ENCODE peak calls at places on chromosome 5, in six cellular contexts. K is CD8-positive, alpha-beta T cell; R is lower lobe of right lung; B is IMR-90; P is GM06990; H is astrocyte of the cerebellum. C is an unnamed sample.

GRCh38 chr5:93579561-93580386 is 1.2 kb downstream of the NR2F1-AS1 start:
- DNase-seq in R (peak), H (no peak), K (no peak), P (no peak), B (peak), C (no peak)

GRCh38 chr5:73328665-73329064 is 119.9 kb downstream of the FOXD1 start:
- DNase-seq in R (no peak), K (no peak), H (no peak), P (no peak), B (no peak), C (no peak)

GRCh38 chr5:74851026-74851425 is 15.2 kb downstream of the FAM169A start:
- DNase-seq in K (no peak), R (no peak), B (no peak), H (no peak), P (no peak), C (no peak)

GRCh38 chr5:61811052-61811451 is 479.0 kb downstream of the ZSWIM6 start:
- DNase-seq in B (no peak), K (no peak), P (no peak), R (no peak), H (no peak), C (peak)

GRCh38 chr5:41526699-41527098 is 16.3 kb upstream of the PLCXD3 start:
- DNase-seq in R (no peak), H (no peak), B (no peak), K (no peak), P (no peak), C (no peak)

GRCh38 chr5:10254686-10255085 is 4.6 kb downstream of the CCT5 start:
- DNase-seq in B (no peak), P (no peak), R (no peak), K (no peak), H (no peak), C (no peak)

GRCh38 chr5:55104966-55105701 is 2.7 kb downstream of the GZMA start:
- DNase-seq in R (no peak), P (no peak), H (no peak), B (no peak), K (no peak), C (no peak)

GRCh38 chr5:154466671-154467070 is 11.4 kb downstream of the HAND1 start:
- DNase-seq in H (no peak), R (no peak), P (no peak), K (no peak), B (peak), C (no peak)

GRCh38 chr5:6902597-6902996 is 189.4 kb downstream of the TENT4A start:
- DNase-seq in B (no peak), K (no peak), R (no peak), H (no peak), P (no peak), C (no peak)

GRCh38 chr5:176744584-176744965 is 65.8 kb upstream of the UNC5A start:
- DNase-seq in R (no peak), K (no peak), B (no peak), P (no peak), H (no peak), C (no peak)

GRCh38 chr5:139649082-139649991 is 1.2 kb downstream of the CXXC5 start:
- DNase-seq in B (no peak), R (peak), H (no peak), K (no peak), P (peak), C (no peak)

GRCh38 chr5:120516799-120517198 is 52.7 kb downstream of the PRR16 start:
- DNase-seq in H (peak), P (no peak), R (no peak), B (peak), K (no peak), C (no peak)

GRCh38 chr5:179319741-179320281 is 25.4 kb downstream of the ADAMTS2 start:
- DNase-seq in B (peak), P (no peak), R (peak), K (no peak), H (no peak), C (no peak)

GRCh38 chr5:138663009-138663408 is 87.8 kb upstream of the HSPA9 start:
- DNase-seq in R (no peak), H (no peak), K (no peak), B (no peak), P (no peak), C (peak)

DNA sequence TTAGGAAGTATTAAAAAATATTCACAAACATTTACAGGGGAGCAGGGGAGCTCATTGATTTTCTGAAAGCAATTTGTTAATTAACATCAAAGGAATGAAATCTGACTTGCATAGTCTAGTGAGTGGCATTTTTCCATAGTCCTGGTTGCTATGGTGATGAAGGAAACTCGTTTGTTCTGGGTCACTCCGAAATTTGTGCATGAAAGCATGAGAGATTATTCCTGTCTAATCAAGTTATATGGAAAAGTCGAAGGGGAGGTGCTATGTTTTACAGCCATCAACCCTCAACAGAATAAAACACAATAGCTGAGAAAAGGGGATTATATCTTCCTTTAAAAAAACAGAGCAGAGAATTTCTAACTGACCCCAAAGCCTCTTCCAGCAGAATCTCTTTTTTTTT is 1495.7 kb upstream of the WWC1 start:
- DNase-seq in P (no peak), R (no peak), K (no peak), H (no peak), B (no peak), C (no peak)
- H3K4me3 ChIP-seq in P (no peak), R (no peak), K (no peak), H (no peak), B (no peak), C (no peak)

GRCh38 chr5:83718195-83718825 is 2.3 kb downstream of the HAPLN1 start:
- DNase-seq in R (no peak), H (peak), P (no peak), B (peak), K (no peak), C (peak)
- H3K4me3 ChIP-seq in R (no peak), H (peak), P (no peak), B (no peak), K (no peak), C (no peak)

DNA sequence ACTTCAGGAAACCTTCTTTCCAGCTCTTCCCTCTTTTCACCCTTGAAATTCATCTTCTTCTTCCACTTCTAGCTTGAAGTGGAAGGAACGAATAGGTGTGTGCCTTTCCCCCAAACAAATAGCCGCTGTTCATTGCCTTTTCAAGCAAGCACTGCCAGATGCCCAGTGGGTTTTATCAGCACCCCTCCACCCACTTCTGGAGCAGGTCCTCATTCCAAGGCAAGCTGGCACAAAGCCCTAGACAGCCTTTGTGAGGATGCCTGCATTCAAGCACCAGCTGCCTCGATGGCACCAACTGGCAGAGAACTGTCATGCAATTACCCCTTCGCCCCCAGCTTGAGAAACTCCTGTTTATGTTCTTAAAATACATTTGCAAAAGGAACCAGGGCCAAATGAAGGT is 36.5 kb downstream of the SERINC5 start:
- DNase-seq in B (no peak), K (no peak), H (no peak), P (no peak), R (no peak), C (no peak)
- H3K4me3 ChIP-seq in B (no peak), K (peak), H (no peak), P (no peak), R (no peak), C (no peak)

GRCh38 chr5:146751054-146751453 is 127.5 kb downstream of the PPP2R2B start:
- DNase-seq in P (no peak), B (no peak), H (no peak), K (no peak), R (no peak), C (peak)
- H3K4me3 ChIP-seq in P (no peak), B (no peak), H (no peak), K (peak), R (no peak), C (no peak)

GRCh38 chr5:148912714-148913398 is 86.4 kb downstream of the ADRB2 start:
- DNase-seq in P (no peak), R (no peak), B (peak), H (peak), K (no peak), C (peak)
- H3K4me3 ChIP-seq in P (no peak), R (no peak), B (no peak), H (no peak), K (no peak), C (no peak)